ENCODE peak calls at places on chromosome 1, in five cellular contexts. One of them, this sample, is unnamed.

GRCh38 chr1:9792156-9793042 is 31.4 kb downstream of the CLSTN1 start:
- DNase-seq in GM13976: no peak
- DNase-seq in GM10248: no peak
- DNase-seq in KBM-7: no peak
- DNase-seq in HTR-8/SVneo: peak; percentile 74
- DNase-seq in this sample: no peak

GRCh38 chr1:30135729-30136128 is 587.7 kb downstream of the MATN1 start:
- DNase-seq in KBM-7: no peak
- DNase-seq in GM13976: no peak
- DNase-seq in HTR-8/SVneo: no peak
- DNase-seq in GM10248: no peak
- DNase-seq in this sample: no peak

GRCh38 chr1:207823880-207824566 is 72.2 kb downstream of the CD46 start:
- DNase-seq in KBM-7: peak; percentile 46
- DNase-seq in GM13976: peak; percentile 58
- DNase-seq in GM10248: peak; percentile 40
- DNase-seq in HTR-8/SVneo: peak; percentile 69
- DNase-seq in this sample: peak; percentile 97

GRCh38 chr1:180181048-180181447 is 26.4 kb downstream of the QSOX1 start:
- DNase-seq in HTR-8/SVneo: no peak
- DNase-seq in KBM-7: peak; percentile 53
- DNase-seq in GM10248: no peak
- DNase-seq in GM13976: no peak
- DNase-seq in this sample: no peak

GRCh38 chr1:182392045-182393028 is 747 bp upstream of the GLUL start:
- DNase-seq in GM13976: no peak
- DNase-seq in KBM-7: peak; percentile 80
- DNase-seq in HTR-8/SVneo: no peak
- DNase-seq in GM10248: peak; percentile 29
- DNase-seq in this sample: no peak

GRCh38 chr1:244349103-244349531 is 102.6 kb downstream of the ADSS2 start:
- DNase-seq in GM13976: no peak
- DNase-seq in GM10248: no peak
- DNase-seq in HTR-8/SVneo: no peak
- DNase-seq in KBM-7: no peak
- DNase-seq in this sample: peak; percentile 73

GRCh38 chr1:157151506-157151905 is 13.3 kb upstream of the ETV3 start:
- DNase-seq in HTR-8/SVneo: no peak
- DNase-seq in GM10248: no peak
- DNase-seq in GM13976: no peak
- DNase-seq in KBM-7: no peak
- DNase-seq in this sample: no peak

GRCh38 chr1:151132676-151133338 is 13.6 kb downstream of the SEMA6C start:
- DNase-seq in GM13976: peak; percentile 21
- DNase-seq in GM10248: no peak
- DNase-seq in KBM-7: no peak
- DNase-seq in HTR-8/SVneo: no peak
- DNase-seq in this sample: no peak

GRCh38 chr1:246065592-246065991 is 441.5 kb downstream of the SMYD3 start:
- DNase-seq in HTR-8/SVneo: no peak
- DNase-seq in KBM-7: no peak
- DNase-seq in GM10248: no peak
- DNase-seq in GM13976: no peak
- DNase-seq in this sample: no peak

GRCh38 chr1:66237722-66238479 is 296.1 kb upstream of the SGIP1 start:
- DNase-seq in GM10248: no peak
- DNase-seq in GM13976: no peak
- DNase-seq in KBM-7: no peak
- DNase-seq in HTR-8/SVneo: no peak
- DNase-seq in this sample: no peak

GRCh38 chr1:9426291-9426711 is 113.0 kb upstream of the SLC25A33 start:
- DNase-seq in KBM-7: peak; percentile 98
- DNase-seq in HTR-8/SVneo: no peak
- DNase-seq in GM10248: peak; percentile 86
- DNase-seq in GM13976: peak; percentile 83
- DNase-seq in this sample: no peak

GRCh38 chr1:190849346-190849745 is 371.7 kb upstream of the BRINP3 start:
- DNase-seq in KBM-7: no peak
- DNase-seq in HTR-8/SVneo: no peak
- DNase-seq in GM13976: no peak
- DNase-seq in GM10248: no peak
- DNase-seq in this sample: no peak

GRCh38 chr1:22143065-22143514 is at the start of gene WNT4:
- DNase-seq in HTR-8/SVneo: peak; percentile 53
- DNase-seq in KBM-7: no peak
- DNase-seq in GM13976: peak; percentile 88
- DNase-seq in GM10248: peak; percentile 84
- DNase-seq in this sample: no peak

GRCh38 chr1:207838156-207839082 is 72.5 kb downstream of the CD34 start:
- DNase-seq in GM10248: no peak
- DNase-seq in KBM-7: no peak
- DNase-seq in HTR-8/SVneo: no peak
- DNase-seq in GM13976: no peak
- DNase-seq in this sample: peak; percentile 76

GRCh38 chr1:241591736-241592135 is 48.4 kb downstream of the CHML start:
- DNase-seq in HTR-8/SVneo: no peak
- DNase-seq in GM13976: no peak
- DNase-seq in GM10248: no peak
- DNase-seq in KBM-7: no peak
- DNase-seq in this sample: no peak

GRCh38 chr1:32286763-32287162 is 5.1 kb upstream of the HDAC1 start:
- DNase-seq in GM10248: no peak
- DNase-seq in GM13976: no peak
- DNase-seq in HTR-8/SVneo: no peak
- DNase-seq in KBM-7: no peak
- DNase-seq in this sample: no peak

GRCh38 chr1:12615916-12616708 is 1.9 kb downstream of the DHRS3 start:
- DNase-seq in KBM-7: no peak
- DNase-seq in GM13976: no peak
- DNase-seq in HTR-8/SVneo: no peak
- DNase-seq in GM10248: no peak
- DNase-seq in this sample: peak; percentile 90

GRCh38 chr1:108880850-108881249 is 4.1 kb downstream of the GPSM2 start:
- DNase-seq in GM10248: no peak
- DNase-seq in GM13976: no peak
- DNase-seq in KBM-7: no peak
- DNase-seq in HTR-8/SVneo: no peak
- DNase-seq in this sample: no peak

GRCh38 chr1:47434051-47434842 is 3.6 kb upstream of the FOXD2 start:
- DNase-seq in HTR-8/SVneo: no peak
- DNase-seq in GM13976: no peak
- DNase-seq in KBM-7: no peak
- DNase-seq in GM10248: no peak
- DNase-seq in this sample: no peak

GRCh38 chr1:47758341-47759237 is 238.6 kb downstream of the TRABD2B start:
- DNase-seq in GM13976: no peak
- DNase-seq in GM10248: no peak
- DNase-seq in KBM-7: no peak
- DNase-seq in HTR-8/SVneo: no peak
- DNase-seq in this sample: peak; percentile 95